ENCODE peak calls at places on chromosome 20, in seven cellular contexts. One of them, this sample, is unnamed.

GRCh38 chr20:18657575-18657974 is 69.7 kb downstream of the DTD1 start:
- DNase-seq in nephron progenitor cell: no peak
- DNase-seq in fibroblast of mammary gland: peak
- DNase-seq in glomerular endothelial cell: no peak
- DNase-seq in naive B cell: no peak
- DNase-seq in stomach: no peak
- DNase-seq in iris pigment epithelial cell: peak
- DNase-seq in this sample: no peak

GRCh38 chr20:29326376-29327070 is 1930.9 kb upstream of the DEFB115 start:
- DNase-seq in stomach: no peak
- DNase-seq in fibroblast of mammary gland: no peak
- DNase-seq in naive B cell: no peak
- DNase-seq in iris pigment epithelial cell: no peak
- DNase-seq in nephron progenitor cell: no peak
- DNase-seq in glomerular endothelial cell: no peak
- DNase-seq in this sample: no peak

GRCh38 chr20:21812384-21812783 is 106.9 kb downstream of the PAX1 start:
- DNase-seq in naive B cell: no peak
- DNase-seq in stomach: no peak
- DNase-seq in nephron progenitor cell: no peak
- DNase-seq in iris pigment epithelial cell: no peak
- DNase-seq in glomerular endothelial cell: no peak
- DNase-seq in fibroblast of mammary gland: no peak
- DNase-seq in this sample: no peak

GRCh38 chr20:53142225-53142624 is 170.1 kb downstream of the TSHZ2 start:
- DNase-seq in stomach: no peak
- DNase-seq in fibroblast of mammary gland: no peak
- DNase-seq in glomerular endothelial cell: no peak
- DNase-seq in naive B cell: no peak
- DNase-seq in nephron progenitor cell: no peak
- DNase-seq in iris pigment epithelial cell: no peak
- DNase-seq in this sample: peak

GRCh38 chr20:57048027-57048869 is 218.2 kb downstream of the BMP7 start:
- DNase-seq in nephron progenitor cell: peak
- DNase-seq in glomerular endothelial cell: no peak
- DNase-seq in iris pigment epithelial cell: peak
- DNase-seq in stomach: no peak
- DNase-seq in fibroblast of mammary gland: peak
- DNase-seq in naive B cell: no peak
- DNase-seq in this sample: peak

GRCh38 chr20:46709055-46709458 is 392 bp upstream of the SLC2A10 start:
- DNase-seq in stomach: peak
- DNase-seq in iris pigment epithelial cell: no peak
- DNase-seq in glomerular endothelial cell: no peak
- DNase-seq in fibroblast of mammary gland: no peak
- DNase-seq in naive B cell: no peak
- DNase-seq in nephron progenitor cell: no peak
- DNase-seq in this sample: no peak

GRCh38 chr20:58650181-58650775 is 805 bp upstream of the STX16 start:
- DNase-seq in fibroblast of mammary gland: no peak
- DNase-seq in glomerular endothelial cell: no peak
- DNase-seq in nephron progenitor cell: peak
- DNase-seq in naive B cell: peak
- DNase-seq in iris pigment epithelial cell: no peak
- DNase-seq in stomach: no peak
- DNase-seq in this sample: no peak

GRCh38 chr20:41182296-41183212 is 45.2 kb downstream of the PLCG1 start:
- DNase-seq in naive B cell: no peak
- DNase-seq in iris pigment epithelial cell: no peak
- DNase-seq in glomerular endothelial cell: no peak
- DNase-seq in nephron progenitor cell: no peak
- DNase-seq in stomach: peak
- DNase-seq in fibroblast of mammary gland: no peak
- DNase-seq in this sample: no peak

GRCh38 chr20:9287062-9287461 is 218.2 kb downstream of the PLCB4 start:
- DNase-seq in iris pigment epithelial cell: peak
- DNase-seq in glomerular endothelial cell: no peak
- DNase-seq in fibroblast of mammary gland: no peak
- DNase-seq in nephron progenitor cell: no peak
- DNase-seq in stomach: no peak
- DNase-seq in naive B cell: no peak
- DNase-seq in this sample: no peak

GRCh38 chr20:6184086-6184485 is 61.3 kb upstream of the FERMT1 start:
- DNase-seq in glomerular endothelial cell: no peak
- DNase-seq in naive B cell: no peak
- DNase-seq in stomach: no peak
- DNase-seq in iris pigment epithelial cell: no peak
- DNase-seq in nephron progenitor cell: no peak
- DNase-seq in fibroblast of mammary gland: no peak
- DNase-seq in this sample: no peak

GRCh38 chr20:54132612-54133433 is 41.0 kb downstream of the CYP24A1 start:
- DNase-seq in naive B cell: no peak
- DNase-seq in fibroblast of mammary gland: peak
- DNase-seq in stomach: no peak
- DNase-seq in nephron progenitor cell: peak
- DNase-seq in iris pigment epithelial cell: peak
- DNase-seq in glomerular endothelial cell: no peak
- DNase-seq in this sample: no peak

This sample was measured in BE2C.